ENCODE peak calls at places on chromosomes 7 and 10, in five cellular contexts. One of them, this sample, is unnamed.

GRCh38 chr7:26843696-26844095 is 20.7 kb downstream of the SKAP2 start:
- DNase-seq in EL: no peak
- DNase-seq in bronchial epithelial cell: no peak
- DNase-seq in stimulated activated naive CD4-positive, alpha-beta T cell: no peak
- DNase-seq in OCI-M1: peak
- DNase-seq in this sample: peak

GRCh38 chr7:67598469-67598868 is 601.8 kb downstream of the TYW1 start:
- DNase-seq in EL: no peak
- DNase-seq in bronchial epithelial cell: no peak
- DNase-seq in stimulated activated naive CD4-positive, alpha-beta T cell: no peak
- DNase-seq in OCI-M1: no peak
- DNase-seq in this sample: no peak

GRCh38 chr10:28291881-28292297 is 11.0 kb downstream of the MPP7 start:
- DNase-seq in EL: peak
- DNase-seq in bronchial epithelial cell: peak
- DNase-seq in stimulated activated naive CD4-positive, alpha-beta T cell: no peak
- DNase-seq in OCI-M1: no peak
- DNase-seq in this sample: peak

GRCh38 chr7:74223711-74224510 is 14.1 kb downstream of the LAT2 start:
- DNase-seq in EL: no peak
- DNase-seq in bronchial epithelial cell: no peak
- DNase-seq in stimulated activated naive CD4-positive, alpha-beta T cell: no peak
- DNase-seq in OCI-M1: no peak
- DNase-seq in this sample: no peak

GRCh38 chr10:100746413-100746931 is 1.1 kb downstream of the PAX2 start:
- DNase-seq in EL: no peak
- DNase-seq in bronchial epithelial cell: no peak
- DNase-seq in stimulated activated naive CD4-positive, alpha-beta T cell: no peak
- DNase-seq in OCI-M1: no peak
- DNase-seq in this sample: no peak

GRCh38 chr10:96772239-96772638 is 51.9 kb upstream of the PIK3AP1 start:
- DNase-seq in EL: no peak
- DNase-seq in bronchial epithelial cell: no peak
- DNase-seq in stimulated activated naive CD4-positive, alpha-beta T cell: no peak
- DNase-seq in OCI-M1: peak
- DNase-seq in this sample: no peak

GRCh38 chr10:103968441-103969391 is 1.8 kb downstream of the SLK start:
- DNase-seq in EL: peak
- DNase-seq in bronchial epithelial cell: no peak
- DNase-seq in stimulated activated naive CD4-positive, alpha-beta T cell: no peak
- DNase-seq in OCI-M1: peak
- DNase-seq in this sample: no peak

GRCh38 chr10:37285063-37285462 is 159.7 kb downstream of the ANKRD30A start:
- DNase-seq in EL: no peak
- DNase-seq in bronchial epithelial cell: no peak
- DNase-seq in stimulated activated naive CD4-positive, alpha-beta T cell: no peak
- DNase-seq in OCI-M1: no peak
- DNase-seq in this sample: no peak

GRCh38 chr10:65931291-65932080 is 994.4 kb upstream of the LRRTM3 start:
- DNase-seq in EL: no peak
- DNase-seq in bronchial epithelial cell: peak
- DNase-seq in stimulated activated naive CD4-positive, alpha-beta T cell: no peak
- DNase-seq in OCI-M1: no peak
- DNase-seq in this sample: no peak

GRCh38 chr10:15856328-15857000 is 3.8 kb downstream of the MINDY3 start:
- DNase-seq in EL: peak
- DNase-seq in bronchial epithelial cell: no peak
- DNase-seq in stimulated activated naive CD4-positive, alpha-beta T cell: no peak
- DNase-seq in OCI-M1: peak
- DNase-seq in this sample: peak

GRCh38 chr7:84123903-84124573 is 70.6 kb downstream of the SEMA3A start:
- DNase-seq in EL: peak
- DNase-seq in bronchial epithelial cell: no peak
- DNase-seq in stimulated activated naive CD4-positive, alpha-beta T cell: no peak
- DNase-seq in OCI-M1: peak
- DNase-seq in this sample: peak

GRCh38 chr7:44388089-44388970 is 62.9 kb upstream of the CAMK2B start:
- DNase-seq in EL: no peak
- DNase-seq in bronchial epithelial cell: no peak
- DNase-seq in stimulated activated naive CD4-positive, alpha-beta T cell: no peak
- DNase-seq in OCI-M1: no peak
- DNase-seq in this sample: no peak

GRCh38 chr10:474406-474805 is 215.1 kb downstream of the DIP2C start:
- DNase-seq in EL: no peak
- DNase-seq in bronchial epithelial cell: no peak
- DNase-seq in stimulated activated naive CD4-positive, alpha-beta T cell: no peak
- DNase-seq in OCI-M1: no peak
- DNase-seq in this sample: no peak

GRCh38 chr7:135077642-135078041 is 70.2 kb upstream of the TMEM140 start:
- DNase-seq in EL: no peak
- DNase-seq in bronchial epithelial cell: no peak
- DNase-seq in stimulated activated naive CD4-positive, alpha-beta T cell: no peak
- DNase-seq in OCI-M1: no peak
- DNase-seq in this sample: no peak

GRCh38 chr7:112939589-112940313 is 146.9 kb downstream of the GPR85 start:
- DNase-seq in EL: peak
- DNase-seq in bronchial epithelial cell: peak
- DNase-seq in stimulated activated naive CD4-positive, alpha-beta T cell: peak
- DNase-seq in OCI-M1: peak
- DNase-seq in this sample: peak

GRCh38 chr10:12434277-12434676 is 84.9 kb downstream of the CAMK1D start:
- DNase-seq in EL: no peak
- DNase-seq in bronchial epithelial cell: no peak
- DNase-seq in stimulated activated naive CD4-positive, alpha-beta T cell: no peak
- DNase-seq in OCI-M1: no peak
- DNase-seq in this sample: no peak

GRCh38 chr7:507623-508305 is 11.9 kb downstream of the PDGFA start:
- DNase-seq in EL: no peak
- DNase-seq in bronchial epithelial cell: no peak
- DNase-seq in stimulated activated naive CD4-positive, alpha-beta T cell: no peak
- DNase-seq in OCI-M1: no peak
- DNase-seq in this sample: no peak

GRCh38 chr7:137492889-137493288 is 149.4 kb upstream of the PTN start:
- DNase-seq in EL: no peak
- DNase-seq in bronchial epithelial cell: no peak
- DNase-seq in stimulated activated naive CD4-positive, alpha-beta T cell: no peak
- DNase-seq in OCI-M1: no peak
- DNase-seq in this sample: no peak

GRCh38 chr10:4656576-4657194 is 169.3 kb upstream of the AKR1E2 start:
- DNase-seq in EL: peak
- DNase-seq in bronchial epithelial cell: no peak
- DNase-seq in stimulated activated naive CD4-positive, alpha-beta T cell: peak
- DNase-seq in OCI-M1: peak
- DNase-seq in this sample: peak

GRCh38 chr10:103605359-103606156 is 112.1 kb downstream of the NEURL1 start:
- DNase-seq in EL: peak
- DNase-seq in bronchial epithelial cell: peak
- DNase-seq in stimulated activated naive CD4-positive, alpha-beta T cell: peak
- DNase-seq in OCI-M1: peak
- DNase-seq in this sample: peak

GRCh38 chr7:115965241-115965640 is 65.3 kb downstream of the TFEC start:
- DNase-seq in EL: no peak
- DNase-seq in bronchial epithelial cell: no peak
- DNase-seq in stimulated activated naive CD4-positive, alpha-beta T cell: no peak
- DNase-seq in OCI-M1: peak
- DNase-seq in this sample: no peak

GRCh38 chr10:21368022-21368582 is 157.4 kb downstream of the SKIDA1 start:
- DNase-seq in EL: no peak
- DNase-seq in bronchial epithelial cell: no peak
- DNase-seq in stimulated activated naive CD4-positive, alpha-beta T cell: no peak
- DNase-seq in OCI-M1: peak
- DNase-seq in this sample: peak

GRCh38 chr7:50994753-50995319 is 212.1 kb upstream of the GRB10 start:
- DNase-seq in EL: no peak
- DNase-seq in bronchial epithelial cell: no peak
- DNase-seq in stimulated activated naive CD4-positive, alpha-beta T cell: no peak
- DNase-seq in OCI-M1: no peak
- DNase-seq in this sample: no peak

GRCh38 chr10:78619244-78619851 is 449.4 kb upstream of the ZMIZ1 start:
- DNase-seq in EL: no peak
- DNase-seq in bronchial epithelial cell: no peak
- DNase-seq in stimulated activated naive CD4-positive, alpha-beta T cell: no peak
- DNase-seq in OCI-M1: no peak
- DNase-seq in this sample: no peak

GRCh38 chr7:149855368-149856305 is 17.5 kb downstream of the ZNF862 start:
- DNase-seq in EL: peak
- DNase-seq in bronchial epithelial cell: peak
- DNase-seq in stimulated activated naive CD4-positive, alpha-beta T cell: no peak
- DNase-seq in OCI-M1: peak
- DNase-seq in this sample: peak

GRCh38 chr10:49109669-49110335 is 5.5 kb downstream of the VSTM4 start:
- DNase-seq in EL: peak
- DNase-seq in bronchial epithelial cell: no peak
- DNase-seq in stimulated activated naive CD4-positive, alpha-beta T cell: no peak
- DNase-seq in OCI-M1: no peak
- DNase-seq in this sample: peak

GRCh38 chr10:69794673-69795072 is 7.0 kb upstream of the COL13A1 start:
- DNase-seq in EL: no peak
- DNase-seq in bronchial epithelial cell: no peak
- DNase-seq in stimulated activated naive CD4-positive, alpha-beta T cell: no peak
- DNase-seq in OCI-M1: no peak
- DNase-seq in this sample: no peak

GRCh38 chr10:52779541-52780390 is 7.2 kb upstream of the MBL2 start:
- DNase-seq in EL: peak
- DNase-seq in bronchial epithelial cell: peak
- DNase-seq in stimulated activated naive CD4-positive, alpha-beta T cell: no peak
- DNase-seq in OCI-M1: peak
- DNase-seq in this sample: peak

GRCh38 chr7:128877756-128878120 is 15.1 kb downstream of the ATP6V1F start:
- DNase-seq in EL: no peak
- DNase-seq in bronchial epithelial cell: no peak
- DNase-seq in stimulated activated naive CD4-positive, alpha-beta T cell: no peak
- DNase-seq in OCI-M1: no peak
- DNase-seq in this sample: no peak

This sample was measured in RPMI7951.